ENCODE peak calls at places on chromosomes 6 and 20, in seven cellular contexts. I is substantia nigra; V is left colon; G is NCI-H1105; O is NCI-H460; T is CD8-positive, alpha-beta T cell; L is dermis microvascular lymphatic vessel endothelial cell. U is an unnamed sample.

GRCh38 chr20:44018684-44019637 is 104.3 kb downstream of the TOX2 start:
- DNase-seq in T (no peak), I (no peak), V (no peak), G (no peak), L (no peak), O (no peak), U (no peak)

GRCh38 chr6:124551711-124552233 is 410.5 kb upstream of the RNF217 start:
- DNase-seq in O (no peak), I (no peak), L (no peak), V (no peak), G (no peak), T (no peak), U (no peak)

GRCh38 chr6:80767808-80768207 is 661.3 kb downstream of the BCKDHB start:
- DNase-seq in L (no peak), V (no peak), O (peak; percentile 32), I (no peak), T (no peak), G (no peak), U (no peak)

GRCh38 chr20:58479666-58480454 is 35.3 kb downstream of the APCDD1L start:
- DNase-seq in O (no peak), V (no peak), T (no peak), G (no peak), I (no peak), L (no peak), U (no peak)

GRCh38 chr6:166223091-166223490 is 55.4 kb upstream of the TBXT start:
- DNase-seq in O (no peak), V (no peak), T (no peak), G (no peak), I (no peak), L (no peak), U (no peak)

GRCh38 chr6:109977791-109978173 is 329 bp upstream of the GPR6 start:
- DNase-seq in O (no peak), G (no peak), I (no peak), L (no peak), V (no peak), T (no peak), U (no peak)

GRCh38 chr6:142993977-142994376 is 49.0 kb upstream of the HIVEP2 start:
- DNase-seq in L (no peak), I (no peak), V (no peak), G (no peak), O (no peak), T (no peak), U (no peak)

GRCh38 chr6:145137425-145137824 is 597.9 kb downstream of the EPM2A start:
- DNase-seq in T (no peak), V (no peak), G (no peak), L (no peak), I (no peak), O (no peak), U (no peak)

GRCh38 chr6:67009818-67010217 is 1302.8 kb upstream of the EYS start:
- DNase-seq in V (no peak), G (no peak), O (no peak), L (no peak), I (no peak), T (no peak), U (no peak)

U was measured in amygdala.